ENCODE peak calls at places on chromosomes 13 and 19, in eight cellular contexts. One of them, this sample, is unnamed.

GRCh38 chr13:99356216-99357089 is 49.3 kb upstream of the GPR183 start:
- DNase-seq in nucleus accumbens: no peak
- DNase-seq in RWPE2: no peak
- DNase-seq in Calu3: no peak
- DNase-seq in effector CD4-positive, alpha-beta T cell: peak
- DNase-seq in HS-27A: no peak
- DNase-seq in T-helper 2 cell: no peak
- DNase-seq in CD8-positive, alpha-beta T cell: no peak
- DNase-seq in this sample: peak

GRCh38 chr13:75250526-75251183 is 231.3 kb downstream of the TBC1D4 start:
- DNase-seq in nucleus accumbens: no peak
- DNase-seq in RWPE2: no peak
- DNase-seq in Calu3: no peak
- DNase-seq in effector CD4-positive, alpha-beta T cell: no peak
- DNase-seq in HS-27A: no peak
- DNase-seq in T-helper 2 cell: no peak
- DNase-seq in CD8-positive, alpha-beta T cell: no peak
- DNase-seq in this sample: no peak

GRCh38 chr19:4124638-4125037 is 716 bp upstream of the MAP2K2 start:
- DNase-seq in nucleus accumbens: no peak
- DNase-seq in RWPE2: no peak
- DNase-seq in Calu3: no peak
- DNase-seq in effector CD4-positive, alpha-beta T cell: no peak
- DNase-seq in HS-27A: no peak
- DNase-seq in T-helper 2 cell: no peak
- DNase-seq in CD8-positive, alpha-beta T cell: no peak
- DNase-seq in this sample: no peak

GRCh38 chr13:21365574-21365973 is 93.5 kb downstream of the ZDHHC20 start:
- DNase-seq in nucleus accumbens: no peak
- DNase-seq in RWPE2: no peak
- DNase-seq in Calu3: no peak
- DNase-seq in effector CD4-positive, alpha-beta T cell: no peak
- DNase-seq in HS-27A: no peak
- DNase-seq in T-helper 2 cell: no peak
- DNase-seq in CD8-positive, alpha-beta T cell: peak
- DNase-seq in this sample: no peak

GRCh38 chr19:48614436-48615144 is at the start of gene FAM83E:
- DNase-seq in nucleus accumbens: no peak
- DNase-seq in RWPE2: peak
- DNase-seq in Calu3: peak
- DNase-seq in effector CD4-positive, alpha-beta T cell: no peak
- DNase-seq in HS-27A: no peak
- DNase-seq in T-helper 2 cell: no peak
- DNase-seq in CD8-positive, alpha-beta T cell: no peak
- DNase-seq in this sample: no peak

GRCh38 chr13:51920786-51921185 is 59.0 kb downstream of the CCDC70 start:
- DNase-seq in nucleus accumbens: no peak
- DNase-seq in RWPE2: no peak
- DNase-seq in Calu3: no peak
- DNase-seq in effector CD4-positive, alpha-beta T cell: no peak
- DNase-seq in HS-27A: no peak
- DNase-seq in T-helper 2 cell: no peak
- DNase-seq in CD8-positive, alpha-beta T cell: no peak
- DNase-seq in this sample: no peak

GRCh38 chr19:19488041-19488874 is 27.1 kb downstream of the TSSK6 start:
- DNase-seq in nucleus accumbens: no peak
- DNase-seq in RWPE2: no peak
- DNase-seq in Calu3: peak
- DNase-seq in effector CD4-positive, alpha-beta T cell: no peak
- DNase-seq in HS-27A: no peak
- DNase-seq in T-helper 2 cell: no peak
- DNase-seq in CD8-positive, alpha-beta T cell: no peak
- DNase-seq in this sample: no peak

GRCh38 chr19:38924383-38924782 is 6.2 kb downstream of the SARS2 start:
- DNase-seq in nucleus accumbens: no peak
- DNase-seq in RWPE2: no peak
- DNase-seq in Calu3: no peak
- DNase-seq in effector CD4-positive, alpha-beta T cell: no peak
- DNase-seq in HS-27A: no peak
- DNase-seq in T-helper 2 cell: no peak
- DNase-seq in CD8-positive, alpha-beta T cell: no peak
- DNase-seq in this sample: no peak

GRCh38 chr19:4538601-4538954 is 1.3 kb downstream of the LRG1 start:
- DNase-seq in nucleus accumbens: no peak
- DNase-seq in RWPE2: no peak
- DNase-seq in Calu3: no peak
- DNase-seq in effector CD4-positive, alpha-beta T cell: no peak
- DNase-seq in HS-27A: no peak
- DNase-seq in T-helper 2 cell: no peak
- DNase-seq in CD8-positive, alpha-beta T cell: no peak
- DNase-seq in this sample: no peak